ENCODE peak calls at places on chromosome 22, in seven cellular contexts. X is fibroblast of the conjunctiva; F is CD8-positive, alpha-beta T cell; B is brain microvascular endothelial cell; G is COLO829; C is GM12864; T is head of caudate nucleus. E is an unnamed sample.

GRCh38 chr22:45423524-45423923 is 10.0 kb downstream of the RIBC2 start:
- DNase-seq in C (no peak), F (no peak), G (no peak), B (no peak), T (no peak), X (no peak), E (no peak)

GRCh38 chr22:39135092-39135896 is 17.2 kb downstream of the CBX7 start:
- DNase-seq in B (peak; percentile 32), X (peak; percentile 13), C (no peak), T (no peak), F (no peak), G (no peak), E (peak; percentile 68)

GRCh38 chr22:24156146-24156914 is 25.0 kb upstream of the SUSD2 start:
- DNase-seq in C (no peak), X (no peak), G (no peak), B (peak; percentile 29), T (no peak), F (peak; percentile 22), E (peak; percentile 75)

GRCh38 chr22:24592144-24592845 is 578 bp downstream of the LRRC75B start:
- DNase-seq in B (no peak), X (no peak), G (no peak), T (no peak), C (no peak), F (no peak), E (peak; percentile 45)

GRCh38 chr22:41976070-41976901 is 7.0 kb downstream of the SEPTIN3 start:
- DNase-seq in F (no peak), T (peak; percentile 77), G (no peak), C (no peak), B (no peak), X (no peak), E (peak; percentile 53)

GRCh38 chr22:33274214-33274828 is 216.1 kb upstream of the SYN3 start:
- DNase-seq in G (no peak), T (no peak), X (no peak), F (no peak), C (no peak), B (no peak), E (no peak)

GRCh38 chr22:40714514-40714966 is 35.3 kb downstream of the MCHR1 start:
- DNase-seq in F (no peak), G (no peak), B (peak; percentile 34), T (peak; percentile 20), C (no peak), X (no peak), E (peak; percentile 26)

GRCh38 chr22:28799834-28800307 is 498 bp downstream of the XBP1 start:
- DNase-seq in G (peak; percentile 71), B (peak; percentile 24), X (peak; percentile 14), T (peak; percentile 56), C (no peak), F (peak; percentile 6), E (peak; percentile 79)